ENCODE peak calls at places on chromosomes 16 and 17, in ten cellular contexts. C is HCEC 1CT; Y is fibroblast of the conjunctiva; M is HFFc6; X is T-helper 2 cell; R is caudate nucleus; T is frontal cortex; V is left ventricle myocardium superior; I is AG04450; N is stimulated activated CD4-positive, alpha-beta T cell treated with anti-CD3 and anti-CD28 coated beads, TNF-alpha, amount 100 ng/mL, for 4 hours. J is an unnamed sample.

GRCh38 chr17:30831257-30831656 is 509 bp upstream of the ATAD5 start:
- DNase-seq in M (no peak), R (no peak), T (peak), Y (no peak), N (no peak), C (no peak), I (no peak), V (no peak), X (no peak), J (no peak)

GRCh38 chr16:87832137-87832527 is 37.2 kb downstream of the SLC7A5 start:
- DNase-seq in V (no peak), C (no peak), N (no peak), X (no peak), I (no peak), R (no peak), T (no peak), M (no peak), Y (no peak), J (no peak)

GRCh38 chr17:35748323-35748960 is 4.6 kb downstream of the GAS2L2 start:
- DNase-seq in R (no peak), T (no peak), V (peak), Y (no peak), X (no peak), I (no peak), N (no peak), C (no peak), M (no peak), J (no peak)

GRCh38 chr16:14168146-14168545 is 97.0 kb downstream of the MRTFB start:
- DNase-seq in X (no peak), N (no peak), M (no peak), V (no peak), R (no peak), I (no peak), C (no peak), T (no peak), Y (no peak), J (no peak)

GRCh38 chr17:57870283-57870635 is 20.4 kb upstream of the MRPS23 start:
- DNase-seq in R (no peak), C (peak), X (no peak), N (no peak), Y (no peak), I (no peak), M (no peak), V (no peak), T (no peak), J (no peak)

GRCh38 chr16:81293909-81294802 is 20.6 kb upstream of the GAN start:
- DNase-seq in I (no peak), C (no peak), V (no peak), M (no peak), T (no peak), R (no peak), Y (no peak), N (no peak), X (no peak), J (no peak)

GRCh38 chr17:73689596-73690275 is 45.5 kb upstream of the SDK2 start:
- DNase-seq in R (no peak), V (no peak), N (no peak), Y (no peak), X (no peak), C (no peak), I (no peak), M (no peak), T (no peak), J (no peak)

GRCh38 chr16:67326472-67327309 is at the start of the genes KCTD19 and LRRC36:
- DNase-seq in I (no peak), N (peak), T (peak), V (peak), X (peak), R (peak), Y (no peak), C (peak), M (no peak), J (peak)

GRCh38 chr16:78770353-78771091 is 671.1 kb downstream of the WWOX start:
- DNase-seq in Y (no peak), V (peak), I (no peak), M (no peak), T (peak), R (peak), C (no peak), X (peak), N (peak), J (peak)

J was measured in neuronal stem cell.